ENCODE peak calls at places on chromosome 2, in four cellular contexts. U is GM12878, F is HepG2, K is K562. J is an unnamed sample.

GRCh38 chr2:237511885-237512405 is 24.9 kb downstream of the MLPH start:
- DNase-seq in U (no peak), F (no peak), K (no peak), J (no peak)

GRCh38 chr2:10497797-10498251 is 49.7 kb upstream of the ODC1 start:
- DNase-seq in U (no peak), F (peak), K (peak), J (peak)

GRCh38 chr2:98676742-98677141 is 54.2 kb downstream of the MGAT4A start:
- DNase-seq in U (no peak), F (no peak), K (no peak), J (no peak)

GRCh38 chr2:65437392-65438135 is 5.2 kb upstream of the SPRED2 start:
- DNase-seq in U (no peak), F (no peak), K (no peak), J (no peak)

GRCh38 chr2:52335727-52336126 is 1303.8 kb upstream of the NRXN1 start:
- DNase-seq in U (no peak), F (no peak), K (no peak), J (no peak)

GRCh38 chr2:110725370-110725769 is 7.0 kb upstream of the ACOXL start:
- DNase-seq in U (no peak), F (no peak), K (no peak), J (no peak)

GRCh38 chr2:71797006-71797810 is 343.8 kb downstream of the DYSF start:
- DNase-seq in U (no peak), F (no peak), K (no peak), J (no peak)

GRCh38 chr2:149380205-149380604 is 49.8 kb downstream of the LYPD6 start:
- DNase-seq in U (no peak), F (no peak), K (no peak), J (no peak)

GRCh38 chr2:50974940-50975339 is 57.0 kb downstream of the NRXN1 start:
- DNase-seq in U (no peak), F (no peak), K (no peak), J (no peak)

GRCh38 chr2:229163893-229164292 is 107.2 kb downstream of the PID1 start:
- DNase-seq in U (no peak), F (no peak), K (no peak), J (no peak)

GRCh38 chr2:48607307-48608014 is 10.2 kb upstream of the GTF2A1L start:
- DNase-seq in U (no peak), F (no peak), K (peak), J (no peak)

GRCh38 chr2:158644139-158644538 is 151.0 kb upstream of the DAPL1 start:
- DNase-seq in U (no peak), F (no peak), K (no peak), J (no peak)

GRCh38 chr2:29616569-29616968 is 304.8 kb downstream of the ALK start:
- DNase-seq in U (no peak), F (no peak), K (no peak), J (no peak)

GRCh38 chr2:106053116-106053515 is 141.0 kb downstream of the UXS1 start:
- DNase-seq in U (no peak), F (no peak), K (no peak), J (no peak)

GRCh38 chr2:126761981-126762878 is 106.3 kb downstream of the GYPC start:
- DNase-seq in U (no peak), F (no peak), K (no peak), J (no peak)

GRCh38 chr2:70927641-70928040 is 8.1 kb upstream of the ATP6V1B1 start:
- DNase-seq in U (no peak), F (no peak), K (no peak), J (no peak)

GRCh38 chr2:214484239-214484638 is 73.4 kb downstream of the VWC2L start:
- DNase-seq in U (no peak), F (no peak), K (no peak), J (no peak)

GRCh38 chr2:58875462-58875861 is 634.3 kb upstream of the FANCL start:
- DNase-seq in U (no peak), F (no peak), K (no peak), J (no peak)

GRCh38 chr2:15448242-15448839 is 112.8 kb downstream of the NBAS start:
- DNase-seq in U (no peak), F (no peak), K (no peak), J (no peak)

GRCh38 chr2:195813401-195813800 is 156.4 kb downstream of the SLC39A10 start:
- DNase-seq in U (no peak), F (no peak), K (no peak), J (no peak)

DNA sequence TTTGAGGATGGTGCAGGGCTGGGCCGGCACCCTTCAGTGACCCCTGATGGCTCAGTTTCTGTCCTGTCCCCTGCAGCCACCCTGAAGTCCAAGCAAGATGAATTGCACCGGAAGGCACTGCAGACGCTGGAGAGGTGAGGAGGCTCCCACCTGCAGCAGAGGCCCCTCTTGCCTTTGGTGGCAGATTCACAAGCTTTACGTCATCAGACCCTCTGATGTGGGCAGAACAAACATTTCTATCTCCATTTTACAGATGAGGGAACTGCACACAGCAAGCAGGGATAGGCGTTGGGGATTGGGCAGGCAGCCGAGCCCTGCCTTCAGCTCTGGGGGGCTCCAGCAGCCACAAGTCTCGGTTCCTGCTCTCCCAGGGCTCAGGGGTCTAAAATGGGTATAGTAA is 107.7 kb upstream of the MCFD2 start:
- DNase-seq in U (no peak), F (no peak), K (no peak), J (no peak)
- TF ChIP-seq SP1 in U (no peak), F (no peak), K (no peak), J (no peak)

GRCh38 chr2:28341208-28341891 is 51.3 kb upstream of the FOSL2 start:
- DNase-seq in U (no peak), F (no peak), K (no peak), J (no peak)
- TF ChIP-seq BHLHE40 in U (no peak), F (no peak), K (no peak), J (no peak)

GRCh38 chr2:119204525-119204924 is 19.1 kb upstream of the STEAP3 start:
- DNase-seq in U (no peak), F (no peak), K (no peak), J (no peak)
- TF ChIP-seq TARDBP in U (no peak), F (no peak), K (no peak), J (no peak)

DNA sequence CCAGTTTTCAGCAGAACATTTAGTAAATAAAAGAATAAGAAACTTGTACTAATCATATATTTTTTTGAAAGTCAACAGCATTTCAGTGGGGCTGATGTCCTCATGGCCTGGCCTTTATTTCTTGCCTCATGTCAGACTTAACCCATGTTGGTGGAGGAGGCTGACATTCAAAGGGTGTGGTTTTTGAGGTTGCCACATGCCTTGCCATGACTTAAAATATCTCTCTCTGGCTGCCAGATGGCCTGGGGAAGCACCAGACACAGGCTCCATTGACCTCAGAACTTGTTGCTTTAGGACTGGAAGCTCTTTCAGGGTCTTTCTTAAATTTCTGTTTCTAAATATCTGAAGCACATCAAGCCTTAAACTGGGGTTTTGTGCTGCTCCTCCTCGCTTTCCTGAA is 32.5 kb upstream of the CD28 start:
- DNase-seq in U (peak), F (no peak), K (no peak), J (no peak)
- TF ChIP-seq SP1 in U (peak), F (no peak), K (no peak), J (no peak)

GRCh38 chr2:168526641-168527040 is 70.6 kb downstream of the CERS6 start:
- DNase-seq in U (no peak), F (no peak), K (no peak), J (no peak)
- TF ChIP-seq BHLHE40 in U (no peak), F (no peak), K (no peak), J (no peak)